ENCODE peak calls at places on chromosome 6, in six cellular contexts. T, C, A, F, N and Q are unnamed samples.

GRCh38 chr6:96007663-96008062 is 8.1 kb upstream of the FUT9 start:
- DNase-seq in A (no peak), F (no peak), T (no peak), N (no peak), C (no peak), Q (no peak)

GRCh38 chr6:170452767-170453545 is 100.2 kb downstream of the PSMB1 start:
- DNase-seq in N (no peak), C (no peak), F (no peak), A (no peak), T (no peak), Q (no peak)

GRCh38 chr6:70955441-70956190 is 1.2 kb downstream of the B3GAT2 start:
- DNase-seq in N (peak), F (peak), A (peak), T (peak), C (peak), Q (peak)

GRCh38 chr6:105785412-105785811 is 300.7 kb upstream of the PRDM1 start:
- DNase-seq in A (no peak), N (no peak), T (no peak), F (no peak), C (no peak), Q (no peak)

GRCh38 chr6:159646731-159647130 is 46.3 kb downstream of the SOD2 start:
- DNase-seq in N (no peak), F (no peak), C (no peak), T (no peak), A (no peak), Q (peak)

GRCh38 chr6:125747589-125748533 is 1.6 kb upstream of the HEY2 start:
- DNase-seq in C (no peak), F (peak), T (peak), N (no peak), A (no peak), Q (peak)

GRCh38 chr6:44238687-44239350 is 8.1 kb upstream of the HSP90AB1 start:
- DNase-seq in A (no peak), T (no peak), C (no peak), F (no peak), N (no peak), Q (no peak)

GRCh38 chr6:1257778-1258177 is 54.1 kb upstream of the FOXQ1 start:
- DNase-seq in F (no peak), N (no peak), A (no peak), C (no peak), T (no peak), Q (no peak)

GRCh38 chr6:53168516-53169257 is 20.0 kb upstream of the GCM1 start:
- DNase-seq in F (no peak), C (no peak), N (no peak), T (no peak), A (no peak), Q (peak)

GRCh38 chr6:151675746-151676459 is 131.6 kb upstream of the ESR1 start:
- DNase-seq in F (peak), N (peak), C (no peak), T (peak), A (no peak), Q (peak)

GRCh38 chr6:13407709-13408695 is 79.4 kb downstream of the GFOD1 start:
- DNase-seq in N (no peak), T (no peak), F (no peak), C (no peak), A (no peak), Q (peak)

GRCh38 chr6:106039836-106040592 is 46.1 kb upstream of the PRDM1 start:
- DNase-seq in T (no peak), F (no peak), N (no peak), A (no peak), C (no peak), Q (peak)

GRCh38 chr6:2782825-2783187 is 17.6 kb downstream of the WRNIP1 start:
- DNase-seq in C (no peak), T (no peak), A (no peak), N (no peak), F (no peak), Q (no peak)

GRCh38 chr6:121971886-121972285 is 427.6 kb upstream of the HSF2 start:
- DNase-seq in T (no peak), C (no peak), F (no peak), N (no peak), A (no peak), Q (peak)

GRCh38 chr6:100464910-100465700 is at the start of gene SIM1:
- DNase-seq in C (no peak), A (no peak), N (no peak), T (no peak), F (no peak), Q (peak)

GRCh38 chr6:12363651-12364381 is 73.7 kb downstream of the EDN1 start:
- DNase-seq in C (no peak), N (no peak), T (no peak), F (no peak), A (no peak), Q (no peak)

GRCh38 chr6:108157972-108158441 is 7.8 kb upstream of the NR2E1 start:
- DNase-seq in C (no peak), F (no peak), N (no peak), A (no peak), T (no peak), Q (no peak)

GRCh38 chr6:11392778-11393507 is 144.6 kb upstream of the TMEM170B start:
- DNase-seq in F (no peak), A (no peak), C (no peak), T (no peak), N (no peak), Q (peak)

GRCh38 chr6:109945091-109945490 is 33.0 kb upstream of the GPR6 start:
- DNase-seq in T (no peak), C (no peak), A (no peak), N (no peak), F (no peak), Q (no peak)

GRCh38 chr6:84764332-84765049 is at the start of gene TBX18:
- DNase-seq in A (no peak), T (peak), N (peak), C (peak), F (no peak), Q (no peak)

GRCh38 chr6:37615564-37616340 is 81.9 kb downstream of the MDGA1 start:
- DNase-seq in C (no peak), A (no peak), F (no peak), T (no peak), N (no peak), Q (peak)

GRCh38 chr6:168956141-168956838 is 297.4 kb downstream of the THBS2 start:
- DNase-seq in F (no peak), A (no peak), T (no peak), N (no peak), C (no peak), Q (no peak)

GRCh38 chr6:147621280-147621679 is 112.8 kb downstream of the SAMD5 start:
- DNase-seq in N (no peak), C (no peak), T (no peak), A (no peak), F (no peak), Q (peak)

GRCh38 chr6:157620905-157621304 is 202.1 kb upstream of the SNX9 start:
- DNase-seq in T (no peak), C (no peak), F (no peak), N (no peak), A (no peak), Q (no peak)

GRCh38 chr6:133248241-133249001 is 7.3 kb downstream of the EYA4 start:
- DNase-seq in C (no peak), A (no peak), F (no peak), T (no peak), N (no peak), Q (peak)

GRCh38 chr6:106658469-106658868 is 29.1 kb downstream of the QRSL1 start:
- DNase-seq in C (no peak), A (no peak), F (no peak), N (no peak), T (no peak), Q (peak)